ENCODE peak calls at places on chromosomes 5 and 9, in ten cellular contexts. C, R, K, H, J, G, X, Q, T and D are unnamed samples.

GRCh38 chr5:9833871-9834270 is 203.7 kb upstream of the TAS2R1 start:
- DNase-seq in C (no peak), X (no peak), J (no peak), Q (no peak), K (no peak), R (peak; percentile 28), H (no peak), G (no peak), T (peak; percentile 90), D (no peak)

GRCh38 chr9:98794802-98795201 is 1.6 kb downstream of the ANKS6 start:
- DNase-seq in T (no peak), R (no peak), K (no peak), G (no peak), J (no peak), H (no peak), Q (no peak), C (no peak), X (no peak), D (no peak)

GRCh38 chr9:104286792-104287191 is 192.7 kb downstream of the SMC2 start:
- DNase-seq in H (no peak), X (no peak), R (no peak), Q (peak; percentile 71), G (no peak), K (peak; percentile 72), J (no peak), C (no peak), T (no peak), D (peak; percentile 9)

GRCh38 chr9:94011134-94011533 is 56.0 kb upstream of the BARX1 start:
- DNase-seq in T (no peak), J (no peak), X (no peak), K (peak; percentile 36), G (peak; percentile 13), H (no peak), R (no peak), Q (peak; percentile 27), C (no peak), D (no peak)

GRCh38 chr9:71587576-71588362 is 180.5 kb downstream of the CEMIP2 start:
- DNase-seq in K (peak; percentile 64), C (peak; percentile 39), H (no peak), X (no peak), J (peak; percentile 39), R (no peak), Q (peak; percentile 88), T (peak; percentile 72), G (peak; percentile 26), D (no peak)

GRCh38 chr5:83253731-83254130 is 176.4 kb downstream of the XRCC4 start:
- DNase-seq in K (no peak), T (no peak), R (no peak), C (no peak), G (peak; percentile 50), X (no peak), J (no peak), H (no peak), Q (no peak), D (no peak)

GRCh38 chr5:68066277-68066955 is 149.1 kb upstream of the PIK3R1 start:
- DNase-seq in C (no peak), X (no peak), R (no peak), K (peak; percentile 14), H (no peak), J (no peak), T (no peak), Q (peak; percentile 67), G (peak; percentile 50), D (peak; percentile 2)

GRCh38 chr5:1889321-1890065 is 6.8 kb upstream of the IRX4 start:
- DNase-seq in G (no peak), K (no peak), R (no peak), H (no peak), C (no peak), X (no peak), T (no peak), Q (peak; percentile 73), J (no peak), D (no peak)

GRCh38 chr5:34881246-34881645 is 34.1 kb downstream of the RAD1 start:
- DNase-seq in G (no peak), H (no peak), R (no peak), Q (no peak), T (no peak), J (no peak), K (no peak), C (no peak), X (no peak), D (no peak)

GRCh38 chr5:68924490-68925145 is 169.2 kb upstream of the SLC30A5 start:
- DNase-seq in K (peak; percentile 25), G (peak; percentile 89), X (no peak), R (no peak), H (no peak), J (no peak), Q (peak; percentile 98), C (peak; percentile 27), T (no peak), D (peak; percentile 7)

GRCh38 chr5:103211858-103212500 is 46.6 kb upstream of the MACIR start:
- DNase-seq in J (no peak), C (peak; percentile 28), K (no peak), X (peak; percentile 87), T (no peak), Q (no peak), G (no peak), H (no peak), R (no peak), D (no peak)

GRCh38 chr9:137534256-137535119 is 15.7 kb downstream of the PNPLA7 start:
- DNase-seq in H (no peak), G (peak; percentile 55), R (peak; percentile 52), Q (peak; percentile 32), K (peak; percentile 79), J (peak; percentile 74), T (peak; percentile 86), X (peak; percentile 81), C (peak; percentile 77), D (no peak)

GRCh38 chr9:127862075-127863011 is 7.9 kb upstream of the ENG start:
- DNase-seq in G (no peak), J (no peak), Q (no peak), X (no peak), C (peak; percentile 54), K (no peak), R (no peak), H (no peak), T (no peak), D (no peak)

GRCh38 chr9:106728860-106729259 is 134.1 kb upstream of the ZNF462 start:
- DNase-seq in T (no peak), K (no peak), Q (no peak), G (no peak), C (no peak), R (no peak), X (no peak), J (no peak), H (no peak), D (no peak)

GRCh38 chr9:35771079-35771441 is 17.0 kb upstream of the MSMP start:
- DNase-seq in Q (no peak), T (no peak), K (peak; percentile 35), J (no peak), H (no peak), R (no peak), X (no peak), C (no peak), G (no peak), D (no peak)

GRCh38 chr5:80240368-80240986 is 15.4 kb downstream of the SERINC5 start:
- DNase-seq in C (no peak), R (no peak), H (no peak), Q (no peak), K (no peak), X (no peak), T (no peak), J (no peak), G (no peak), D (no peak)
- H3K4me2 ChIP-seq in C (no peak overlapping the region), R (no peak overlapping the region), H (no peak overlapping the region), Q (no peak overlapping the region), K (no peak overlapping the region), X (no peak overlapping the region), T (no peak overlapping the region), J (no peak overlapping the region), G (no peak overlapping the region), D (no peak overlapping the region)

DNA sequence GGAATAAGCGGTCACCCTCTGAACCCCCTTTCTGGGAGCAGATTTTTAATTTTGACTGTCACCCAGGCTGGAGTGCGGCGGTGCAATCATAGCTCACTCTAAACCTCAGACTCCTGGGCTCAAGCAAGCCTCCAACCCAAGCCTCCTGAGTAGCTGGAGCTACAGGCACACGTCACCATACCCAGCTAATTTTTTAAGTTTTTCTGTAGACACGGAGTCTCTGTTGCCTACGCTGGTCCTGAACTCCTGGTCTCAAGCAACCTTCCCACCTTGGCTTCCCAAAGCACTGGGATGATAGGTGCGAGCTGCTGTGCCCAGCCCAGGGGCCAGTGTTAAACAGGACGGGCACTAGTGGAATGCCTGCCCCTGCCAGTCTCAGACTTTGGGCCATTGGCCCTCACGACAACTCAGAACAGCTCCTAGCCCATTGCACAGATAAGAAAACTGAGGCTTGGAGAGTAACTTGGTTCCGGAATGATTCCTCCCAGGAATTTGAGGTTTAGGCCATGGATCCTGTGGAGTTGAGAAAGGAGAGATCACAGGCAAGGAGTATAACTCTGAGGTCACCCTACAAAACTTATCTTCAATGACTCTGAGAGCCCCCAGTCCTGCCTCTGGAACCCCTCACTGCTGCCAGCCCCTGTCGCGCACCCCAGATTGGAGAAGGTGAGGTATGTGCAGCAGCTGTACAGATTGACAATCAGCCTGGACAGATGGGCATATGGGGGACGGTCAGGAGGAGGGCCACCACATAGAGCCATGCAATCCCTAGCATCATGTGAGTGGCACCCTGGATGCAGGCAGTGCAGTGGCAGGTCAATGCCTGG is 89.8 kb downstream of the LMX1B start:
- DNase-seq in J (no peak), X (no peak), H (no peak), Q (no peak), G (no peak), R (peak; percentile 2), C (no peak), T (no peak), K (no peak), D (no peak)
- H3K4me2 ChIP-seq in J (no peak overlapping the region), X (no peak overlapping the region), H (no peak overlapping the region), Q (peak overlapping the region; percentile 84), G (no peak overlapping the region), R (peak overlapping the region; percentile 45), C (no peak overlapping the region), T (no peak overlapping the region), K (no peak overlapping the region), D (no peak overlapping the region)

DNA sequence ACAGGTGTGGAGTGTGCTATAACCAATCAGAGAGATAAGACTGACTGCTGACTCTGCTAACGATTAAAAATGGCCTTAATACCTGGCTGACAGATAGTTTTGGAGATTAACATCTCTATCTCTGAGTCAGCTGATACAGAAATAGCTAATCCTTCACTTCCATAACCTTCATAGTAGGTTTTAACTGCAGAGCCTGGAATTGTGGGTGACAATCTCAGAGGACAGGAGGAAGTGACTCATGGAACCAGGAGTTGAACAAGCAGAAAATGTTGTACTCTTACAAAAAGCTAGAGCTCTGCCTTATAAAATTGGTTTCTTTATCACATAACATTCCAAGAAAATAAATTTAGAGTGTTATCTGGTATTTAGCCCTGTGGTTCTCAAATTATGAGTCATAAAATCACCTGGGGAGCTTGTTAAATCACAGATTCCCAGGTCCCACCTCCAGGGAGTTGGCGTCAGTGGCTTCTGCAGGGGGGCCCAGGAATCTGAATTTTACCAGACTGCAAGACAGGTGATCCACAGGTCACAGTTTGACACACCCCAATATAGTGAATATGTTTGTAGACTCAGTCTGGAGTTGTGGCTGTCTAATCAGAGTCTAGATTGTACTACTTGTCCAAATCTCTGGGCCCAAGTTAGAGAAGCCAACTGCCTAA is 44.4 kb upstream of the AFAP1L1 start:
- DNase-seq in X (no peak), T (peak; percentile 13), H (no peak), C (peak; percentile 78), R (no peak), G (peak; percentile 89), J (peak; percentile 21), K (peak; percentile 98), Q (peak; percentile 61), D (peak; percentile 62)
- H3K4me2 ChIP-seq in X (no peak overlapping the region), T (no peak overlapping the region), H (no peak overlapping the region), C (no peak overlapping the region), R (no peak overlapping the region), G (no peak overlapping the region), J (peak overlapping the region; percentile 11), K (peak overlapping the region; percentile 50), Q (peak overlapping the region; percentile 22), D (peak overlapping the region; percentile 34)

GRCh38 chr5:8247485-8247884 is 378.5 kb downstream of the MTRR start:
- DNase-seq in J (no peak), K (peak; percentile 58), G (no peak), R (no peak), Q (no peak), H (no peak), X (no peak), C (no peak), T (no peak), D (no peak)
- H3K4me2 ChIP-seq in J (no peak overlapping the region), K (peak overlapping the region; percentile 65), G (no peak overlapping the region), R (no peak overlapping the region), Q (no peak overlapping the region), H (no peak overlapping the region), X (no peak overlapping the region), C (no peak overlapping the region), T (no peak overlapping the region), D (no peak overlapping the region)